ENCODE peak calls at places on chromosomes 2 and 18, in six cellular contexts. G is ovary, U is stomach, T is lower leg skin, F is breast epithelium, Q is GM12891. L is an unnamed sample.
A peak's percentile ranks its signal among the peaks of the same experiment; 100 is the strongest.

GRCh38 chr18:58117685-58118403 is 73.8 kb downstream of the NEDD4L start:
- DNase-seq in G (peak; percentile 63), U (peak; percentile 67), T (no peak), F (no peak), Q (no peak), L (no peak)

GRCh38 chr2:51919395-51919794 is 887.5 kb upstream of the NRXN1 start:
- DNase-seq in G (no peak), U (no peak), T (no peak), F (no peak), Q (no peak), L (no peak)

GRCh38 chr2:219492575-219492974 is 6.1 kb upstream of the GMPPA start:
- DNase-seq in G (no peak), U (no peak), T (no peak), F (no peak), Q (no peak), L (no peak)

GRCh38 chr2:204072443-204073324 is 136.1 kb downstream of the ICOS start:
- DNase-seq in G (no peak), U (no peak), T (no peak), F (no peak), Q (peak; percentile 23), L (no peak)

GRCh38 chr2:96505231-96505889 is at the start of gene NEURL3:
- DNase-seq in G (no peak), U (no peak), T (peak; percentile 63), F (peak; percentile 40), Q (no peak), L (peak; percentile 78)

GRCh38 chr2:120966510-120967254 is 231.0 kb downstream of the GLI2 start:
- DNase-seq in G (no peak), U (no peak), T (no peak), F (no peak), Q (no peak), L (no peak)

GRCh38 chr18:65091737-65092329 is 659.0 kb upstream of the CDH7 start:
- DNase-seq in G (no peak), U (no peak), T (no peak), F (no peak), Q (no peak), L (no peak)

GRCh38 chr2:68556384-68556783 is 87.0 kb upstream of the PROKR1 start:
- DNase-seq in G (no peak), U (no peak), T (no peak), F (no peak), Q (no peak), L (no peak)

GRCh38 chr18:6748241-6748640 is 18.7 kb downstream of the ARHGAP28 start:
- DNase-seq in G (no peak), U (no peak), T (no peak), F (no peak), Q (no peak), L (no peak)

GRCh38 chr18:6115710-6116109 is 220.4 kb upstream of the TMEM200C start:
- DNase-seq in G (no peak), U (no peak), T (no peak), F (no peak), Q (no peak), L (no peak)

GRCh38 chr2:22970991-22971390 is 414.0 kb upstream of the KLHL29 start:
- DNase-seq in G (no peak), U (no peak), T (no peak), F (no peak), Q (no peak), L (no peak)

GRCh38 chr2:135030826-135031225 is 16.4 kb downstream of the MAP3K19 start:
- DNase-seq in G (no peak), U (no peak), T (no peak), F (no peak), Q (no peak), L (no peak)

GRCh38 chr2:28606986-28607441 is 111.2 kb downstream of the PLB1 start:
- DNase-seq in G (no peak), U (no peak), T (no peak), F (no peak), Q (no peak), L (no peak)

GRCh38 chr18:50582500-50582899 is 22.6 kb downstream of the MAPK4 start:
- DNase-seq in G (no peak), U (no peak), T (no peak), F (no peak), Q (no peak), L (no peak)

GRCh38 chr2:1598800-1599199 is 145.5 kb downstream of the PXDN start:
- DNase-seq in G (no peak), U (no peak), T (peak; percentile 58), F (no peak), Q (no peak), L (no peak)

GRCh38 chr2:192161670-192162290 is 33.0 kb downstream of the TMEFF2 start:
- DNase-seq in G (no peak), U (no peak), T (no peak), F (no peak), Q (no peak), L (no peak)

GRCh38 chr18:44682181-44682870 is 1.6 kb downstream of the SETBP1 start:
- DNase-seq in G (peak; percentile 63), U (no peak), T (no peak), F (no peak), Q (no peak), L (no peak)

GRCh38 chr2:225599856-225600255 is 200.3 kb downstream of the NYAP2 start:
- DNase-seq in G (no peak), U (no peak), T (no peak), F (no peak), Q (no peak), L (no peak)

GRCh38 chr2:105235388-105236059 is 6.0 kb upstream of the GPR45 start:
- DNase-seq in G (peak; percentile 52), U (peak; percentile 85), T (peak; percentile 92), F (peak; percentile 60), Q (no peak), L (no peak)

GRCh38 chr2:69777778-69778089 is 35.8 kb downstream of the ANXA4 start:
- DNase-seq in G (no peak), U (no peak), T (no peak), F (no peak), Q (no peak), L (no peak)

GRCh38 chr2:28292491-28292890 is 100.2 kb upstream of the FOSL2 start:
- DNase-seq in G (no peak), U (no peak), T (no peak), F (no peak), Q (no peak), L (no peak)

GRCh38 chr2:196639180-196640030 is at the start of gene CCDC150:
- DNase-seq in G (peak; percentile 87), U (peak; percentile 94), T (peak; percentile 98), F (peak; percentile 89), Q (peak; percentile 92), L (no peak)
- TF ChIP-seq POLR2A in G (no peak), U (no peak), T (no peak), F (no peak), Q (peak; percentile 58), L (no peak)

GRCh38 chr2:6877402-6878305 is at the start of gene RSAD2:
- DNase-seq in G (peak; percentile 49), U (peak; percentile 40), T (no peak), F (no peak), Q (no peak), L (no peak)
- TF ChIP-seq POLR2A in G (no peak), U (no peak), T (no peak), F (no peak), Q (no peak), L (no peak)

GRCh38 chr2:45651415-45652089 is at the start of gene PRKCE:
- DNase-seq in G (peak; percentile 81), U (peak; percentile 61), T (peak; percentile 93), F (peak; percentile 59), Q (no peak), L (no peak)

GRCh38 chr2:45649457-45649854 is 2.0 kb upstream of the PRKCE start:
- DNase-seq in G (no peak), U (no peak), T (no peak), F (no peak), Q (no peak), L (no peak)

GRCh38 chr2:45652090-45653050 is 895 bp downstream of the PRKCE start:
- DNase-seq in G (peak; percentile 52), U (peak; percentile 36), T (peak; percentile 89), F (no peak), Q (no peak), L (no peak)

GRCh38 chr2:45649855-45650806 is 1.3 kb upstream of the PRKCE start:
- DNase-seq in G (peak; percentile 82), U (peak; percentile 82), T (peak; percentile 96), F (peak; percentile 61), Q (no peak), L (peak; percentile 92)

GRCh38 chr2:45650851-45651414 is 542 bp upstream of the PRKCE start:
- DNase-seq in G (peak; percentile 97), U (peak; percentile 94), T (peak; percentile 99), F (peak; percentile 76), Q (peak; percentile 84), L (peak; percentile 98)
- TF ChIP-seq POLR2A in G (peak; percentile 89), U (no peak), T (no peak), F (no peak), Q (peak; percentile 81), L (no peak)

DNA sequence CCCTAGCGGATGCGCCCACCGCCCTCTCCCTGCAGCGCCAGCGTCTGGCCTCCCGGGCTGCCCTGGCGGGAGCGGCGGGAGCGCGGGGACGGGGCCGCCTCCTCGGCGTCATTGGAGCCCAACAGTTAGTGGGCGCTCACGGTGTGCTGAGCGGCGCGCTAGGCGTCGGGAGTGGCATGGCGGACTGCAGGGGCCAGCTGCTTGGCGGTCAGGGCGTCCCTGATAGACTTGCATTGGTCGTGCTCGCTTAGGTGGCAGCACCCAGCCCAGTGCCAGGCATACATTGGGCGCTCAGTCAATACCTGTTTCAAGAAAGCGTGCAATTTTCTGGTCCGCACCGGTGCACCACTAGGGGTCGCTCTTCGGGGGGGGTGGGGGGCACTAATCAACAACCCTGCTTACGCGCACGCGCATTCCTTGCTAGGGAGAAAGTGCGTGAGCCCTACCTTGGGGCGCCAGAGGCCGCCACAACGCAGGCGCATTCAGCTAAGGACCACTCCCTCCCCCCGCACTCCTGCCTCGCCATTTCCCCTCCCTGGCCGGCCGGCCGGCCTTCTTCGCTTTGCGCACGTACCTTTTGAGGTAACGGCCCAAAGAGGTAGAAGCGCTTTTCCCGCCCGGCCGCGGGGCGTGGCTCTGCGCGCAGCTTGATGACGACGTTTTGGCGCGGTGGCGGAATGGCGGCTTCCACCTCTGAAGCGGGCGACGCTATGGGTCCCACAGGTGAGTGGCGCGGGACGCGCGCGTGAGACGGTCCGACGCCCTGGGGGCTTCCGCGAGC is 411 bp upstream of the MZT2A start:
- DNase-seq in G (peak; percentile 92), U (peak; percentile 93), T (peak; percentile 96), F (peak; percentile 92), Q (peak; percentile 94), L (peak; percentile 95)
- TF ChIP-seq POLR2A in G (peak; percentile 39), U (no peak), T (no peak), F (no peak), Q (no peak), L (no peak)

GRCh38 chr18:79418642-79419041 is 22.9 kb downstream of the NFATC1 start:
- DNase-seq in G (no peak), U (no peak), T (no peak), F (no peak), Q (no peak), L (no peak)
- TF ChIP-seq POLR2A in G (no peak), U (no peak), T (no peak), F (no peak), Q (no peak), L (no peak)

GRCh38 chr2:48589170-48589767 is 28.4 kb upstream of the GTF2A1L start:
- DNase-seq in G (peak; percentile 58), U (no peak), T (no peak), F (no peak), Q (no peak), L (no peak)
- TF ChIP-seq POLR2A in G (no peak), U (no peak), T (no peak), F (no peak), Q (no peak), L (no peak)